ENCODE peak calls at places on chromosomes 16 and 17, in four cellular contexts. P, F, S and J are unnamed samples.

GRCh38 chr17:7208027-7208571 is 11.5 kb downstream of the DLG4 start:
- DNase-seq in P (no peak), F (no peak), S (no peak), J (no peak)

GRCh38 chr17:3532859-3533142 is 24.8 kb downstream of the TRPV3 start:
- DNase-seq in P (no peak), F (no peak), S (no peak), J (no peak)

GRCh38 chr17:51651513-51652298 is 391.4 kb downstream of the UTP18 start:
- DNase-seq in P (no peak), F (no peak), S (no peak), J (no peak)

GRCh38 chr17:28727727-28728363 is 743 bp upstream of the NEK8 start:
- DNase-seq in P (peak; percentile 68), F (peak; percentile 55), S (peak; percentile 64), J (peak; percentile 97)

GRCh38 chr16:19555938-19556778 is 655 bp downstream of the VPS35L start:
- DNase-seq in P (no peak), F (peak; percentile 59), S (no peak), J (peak; percentile 47)

GRCh38 chr16:27813591-27813990 is 249.9 kb downstream of the GSG1L start:
- DNase-seq in P (no peak), F (no peak), S (no peak), J (no peak)

GRCh38 chr16:84604477-84605013 is 13.3 kb downstream of the COTL1 start:
- DNase-seq in P (no peak), F (no peak), S (no peak), J (no peak)

GRCh38 chr17:39920218-39921210 is 2.1 kb upstream of the GSDMB start:
- DNase-seq in P (peak; percentile 24), F (no peak), S (no peak), J (no peak)

GRCh38 chr17:385195-385835 is 32.7 kb upstream of the RPH3AL start:
- DNase-seq in P (peak; percentile 72), F (no peak), S (peak; percentile 63), J (no peak)

GRCh38 chr17:12554251-12554650 is 111.4 kb upstream of the MYOCD start:
- DNase-seq in P (no peak), F (no peak), S (no peak), J (no peak)

GRCh38 chr17:869567-870530 is 87.7 kb downstream of the MRM3 start:
- DNase-seq in P (peak; percentile 60), F (peak; percentile 72), S (no peak), J (no peak)

GRCh38 chr16:87460936-87461335 is 31.9 kb downstream of the ZCCHC14 start:
- DNase-seq in P (no peak), F (no peak), S (no peak), J (no peak)

GRCh38 chr16:81528258-81528657 is 83.7 kb downstream of the CMIP start:
- DNase-seq in P (no peak), F (no peak), S (peak; percentile 10), J (no peak)

GRCh38 chr17:73639926-73640325 is 4.3 kb downstream of the SDK2 start:
- DNase-seq in P (no peak), F (no peak), S (no peak), J (no peak)

GRCh38 chr17:66602659-66603363 is 232.1 kb upstream of the CACNG5 start:
- DNase-seq in P (no peak), F (no peak), S (no peak), J (no peak)

GRCh38 chr17:77534137-77534536 is 393.4 kb downstream of the SEC14L1 start:
- DNase-seq in P (no peak), F (no peak), S (no peak), J (no peak)

GRCh38 chr17:8226536-8227237 is 16.3 kb upstream of the AURKB start:
- DNase-seq in P (peak; percentile 81), F (peak; percentile 91), S (peak; percentile 60), J (peak; percentile 48)

GRCh38 chr17:40317880-40318834 is 9.2 kb downstream of the RARA start:
- DNase-seq in P (peak; percentile 97), F (peak; percentile 88), S (peak; percentile 96), J (peak; percentile 89)

GRCh38 chr17:17884281-17885028 is 47.7 kb upstream of the SREBF1 start:
- DNase-seq in P (peak; percentile 17), F (no peak), S (no peak), J (no peak)

GRCh38 chr17:27242951-27243350 is 51.0 kb upstream of the WSB1 start:
- DNase-seq in P (no peak), F (no peak), S (no peak), J (no peak)

GRCh38 chr17:51103050-51103449 is 17.6 kb downstream of the SPAG9 start:
- DNase-seq in P (no peak), F (no peak), S (no peak), J (no peak)

GRCh38 chr17:81335388-81336157 is 40.5 kb upstream of the SLC38A10 start:
- DNase-seq in P (no peak), F (no peak), S (peak; percentile 70), J (no peak)

GRCh38 chr17:45979137-45979536 is 19.9 kb upstream of the STH start:
- DNase-seq in P (no peak), F (no peak), S (no peak), J (no peak)

GRCh38 chr16:85759631-85760419 is 8.9 kb upstream of the C16orf74 start:
- DNase-seq in P (no peak), F (no peak), S (peak; percentile 75), J (no peak)

GRCh38 chr17:81514735-81515529 is 2.3 kb upstream of the ACTG1 start:
- DNase-seq in P (peak; percentile 90), F (peak; percentile 71), S (peak; percentile 89), J (peak; percentile 54)

GRCh38 chr16:72896719-72897118 is 151.2 kb downstream of the ZFHX3 start:
- DNase-seq in P (no peak), F (no peak), S (no peak), J (no peak)

GRCh38 chr16:30664616-30665109 is 6.4 kb downstream of the FBRS start:
- DNase-seq in P (no peak), F (no peak), S (no peak), J (no peak)

GRCh38 chr17:80892900-80893603 is 98.6 kb upstream of the CHMP6 start:
- DNase-seq in P (peak; percentile 55), F (peak; percentile 53), S (no peak), J (no peak)

GRCh38 chr17:70772761-70773160 is 603.4 kb downstream of the KCNJ2 start:
- DNase-seq in P (no peak), F (no peak), S (no peak), J (no peak)

GRCh38 chr17:32862940-32863339 is 14.0 kb downstream of the MYO1D start:
- DNase-seq in P (no peak), F (no peak), S (no peak), J (no peak)

DNA sequence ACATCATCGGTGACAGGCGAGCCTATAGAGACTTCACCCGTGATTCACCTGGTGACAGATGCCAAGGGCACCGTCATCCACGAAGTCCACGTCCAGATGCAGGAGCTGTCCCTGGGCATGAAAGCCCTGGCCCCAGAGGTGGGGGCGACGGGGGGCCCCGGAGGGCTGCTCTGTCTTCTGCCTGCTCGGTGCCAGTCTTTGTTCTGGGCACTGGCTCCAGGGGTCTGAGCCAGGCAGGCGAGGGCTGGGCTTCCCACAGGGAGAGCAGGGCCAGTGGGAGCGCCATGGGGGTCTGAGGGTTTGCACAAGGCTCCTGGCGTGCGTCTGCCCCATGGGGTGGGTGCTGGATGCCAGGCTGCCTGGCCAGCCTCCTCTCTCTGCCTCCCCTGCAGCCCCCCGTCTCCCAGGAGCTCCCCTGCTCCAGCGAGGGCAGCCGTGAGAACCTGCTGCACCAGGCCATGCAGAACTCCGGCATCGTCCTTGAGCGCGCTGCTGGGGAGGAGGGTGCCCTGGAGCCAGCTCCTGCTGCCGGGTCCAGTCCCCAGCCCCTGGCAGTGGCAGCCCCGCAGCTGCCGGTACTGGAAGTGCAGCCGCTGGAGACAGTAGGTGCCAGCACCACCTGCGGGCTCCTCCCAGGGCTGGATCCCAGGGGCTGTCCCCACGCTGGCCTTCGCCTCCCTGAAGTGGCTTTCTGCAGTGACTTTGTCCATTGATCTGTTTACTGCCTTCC is 3.0 kb upstream of the DNASE1L2 start:
- DNase-seq in P (no peak), F (no peak), S (no peak), J (no peak)
- H3K4me1 ChIP-seq in P (no peaks in the 10 kb centered on the region), F (no peaks in the 10 kb centered on the region), S (peaks cover 24% of the 10 kb centered on the region), J (no peaks in the 10 kb centered on the region)

DNA sequence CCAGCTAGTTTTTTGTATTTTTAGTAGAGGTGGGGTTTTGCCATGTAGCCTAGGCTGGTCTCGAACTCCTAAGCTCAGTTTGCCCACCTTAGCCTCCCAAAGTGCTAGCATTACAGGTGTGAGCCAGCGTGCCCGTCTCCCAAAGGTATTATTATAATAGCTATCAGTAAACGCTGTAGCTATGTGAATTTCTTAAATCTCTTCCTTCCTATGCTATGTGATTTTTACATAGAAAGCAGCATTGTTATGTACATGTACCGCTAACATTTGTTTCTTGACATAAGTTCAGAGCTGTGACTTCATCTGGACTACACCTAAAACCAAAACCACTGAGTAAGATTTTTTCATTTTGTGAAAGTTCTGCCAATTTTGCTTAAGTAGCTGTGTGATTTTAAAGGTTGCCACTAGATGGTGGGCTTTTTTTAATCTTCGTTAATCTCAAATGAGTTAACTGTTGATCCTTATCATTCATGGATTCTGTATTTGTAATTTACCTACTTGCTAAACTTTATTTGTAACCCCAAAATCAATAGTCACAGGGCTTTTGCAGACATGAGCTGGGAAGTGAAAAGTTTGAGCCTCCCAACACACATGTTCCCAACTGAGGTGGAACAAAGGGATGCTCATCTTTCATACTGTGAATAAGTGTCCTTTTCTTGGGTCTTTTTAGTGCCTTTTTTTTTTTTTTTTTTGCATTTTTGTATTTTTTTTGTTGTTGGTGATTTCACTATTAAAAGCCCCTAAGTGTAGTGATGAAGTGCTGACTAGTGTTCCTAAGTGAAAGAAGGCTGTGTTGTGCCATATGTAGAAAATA is 21.9 kb downstream of the PRKAR1A start:
- DNase-seq in P (no peak), F (no peak), S (no peak), J (no peak)
- H3K36me3 ChIP-seq in P (peaks cover 7% of the 10 kb centered on the region), F (peaks cover 42% of the 10 kb centered on the region), S (peaks cover 95% of the 10 kb centered on the region), J (peaks cover 42% of the 10 kb centered on the region)

DNA sequence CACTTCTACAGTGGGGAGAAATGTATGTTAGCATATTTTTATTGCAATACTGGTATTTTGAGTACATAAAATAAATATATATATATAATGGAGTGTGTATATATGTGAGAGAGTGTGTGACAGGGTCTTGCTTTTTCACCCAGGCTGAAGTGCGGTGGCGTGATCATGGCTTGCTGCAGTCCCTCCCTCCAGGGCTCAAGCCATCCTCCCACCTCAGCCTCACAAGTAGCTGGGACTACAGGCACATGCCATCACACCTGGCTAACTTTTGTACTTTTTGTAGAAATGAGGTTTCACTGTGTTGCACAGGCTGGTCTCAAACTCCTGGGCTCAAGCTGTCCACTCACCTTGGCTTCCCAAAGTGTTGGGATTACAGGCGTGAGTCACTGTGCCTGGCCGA is 4.1 kb downstream of the CYLD start:
- DNase-seq in P (no peak), F (no peak), S (no peak), J (no peak)
- H3K4me3 ChIP-seq in P (no peak overlapping the region), F (no peak overlapping the region), S (no peak overlapping the region), J (peak overlapping the region; percentile 71)

DNA sequence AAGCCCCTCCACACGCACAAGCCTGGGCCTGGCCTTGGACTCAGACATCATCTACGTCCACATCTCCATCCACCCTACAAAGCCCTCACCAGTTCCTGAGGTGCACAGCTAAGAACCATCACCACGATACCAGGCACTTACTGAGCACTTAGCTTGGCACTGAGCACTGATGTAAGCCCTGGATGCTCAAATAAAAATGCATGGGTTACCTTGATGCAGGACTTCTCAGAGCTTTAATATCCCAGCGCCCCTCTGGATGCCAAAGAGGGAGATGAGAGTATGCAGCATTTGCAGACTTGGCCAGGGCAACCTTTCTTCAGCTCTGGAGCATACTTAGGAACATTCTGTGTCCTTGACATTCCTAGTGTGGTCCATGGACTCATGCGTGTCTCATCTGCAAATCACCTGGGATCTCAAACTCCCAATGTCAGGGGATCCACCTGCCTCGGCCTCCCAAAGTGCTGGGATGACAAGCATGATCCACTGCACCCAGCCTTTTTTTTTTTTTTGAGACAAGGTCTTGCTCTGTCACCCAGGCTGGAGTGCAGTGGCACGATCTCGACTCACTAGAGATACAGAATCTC is 69.8 kb downstream of the RAB11FIP4 start:
- DNase-seq in P (no peak), F (no peak), S (no peak), J (no peak)
- H3K4me1 ChIP-seq in P (no peaks in the 10 kb centered on the region), F (no peaks in the 10 kb centered on the region), S (no peaks in the 10 kb centered on the region), J (no peaks in the 10 kb centered on the region)

GRCh38 chr17:35605753-35606152 is 18.6 kb downstream of the AP2B1 start:
- DNase-seq in P (no peak), F (no peak), S (no peak), J (no peak)
- H3K36me3 ChIP-seq in P (peaks cover 1% of the 10 kb centered on the region), F (peaks cover 31% of the 10 kb centered on the region), S (peaks cover 99% of the 10 kb centered on the region), J (peaks cover 52% of the 10 kb centered on the region)